ENCODE peak calls at places on chromosomes 1 and 21, in ten cellular contexts. U, B, E, I, O, P, S, Y, D and J are unnamed samples.

GRCh38 chr1:113389356-113389952 is 861 bp upstream of the MAGI3 start:
- DNase-seq in U (no peak), B (no peak), E (no peak), I (no peak), O (no peak), P (no peak), S (no peak), Y (no peak), D (no peak), J (no peak)

GRCh38 chr1:43577647-43578542 is 47.2 kb downstream of the PTPRF start:
- DNase-seq in U (no peak), B (peak), E (no peak), I (no peak), O (no peak), P (no peak), S (no peak), Y (no peak), D (no peak), J (no peak)

GRCh38 chr1:77948841-77949424 is 29.9 kb downstream of the FUBP1 start:
- DNase-seq in U (no peak), B (peak), E (no peak), I (no peak), O (peak), P (no peak), S (peak), Y (peak), D (peak), J (no peak)

GRCh38 chr1:24586970-24587820 is 31.3 kb downstream of the NCMAP start:
- DNase-seq in U (no peak), B (no peak), E (peak), I (no peak), O (peak), P (peak), S (peak), Y (peak), D (peak), J (peak)

GRCh38 chr1:169345500-169345899 is 22.1 kb downstream of the NME7 start:
- DNase-seq in U (no peak), B (no peak), E (no peak), I (no peak), O (no peak), P (no peak), S (no peak), Y (no peak), D (no peak), J (no peak)

GRCh38 chr1:20896824-20897223 is 109.7 kb upstream of the HP1BP3 start:
- DNase-seq in U (no peak), B (no peak), E (no peak), I (no peak), O (peak), P (no peak), S (no peak), Y (no peak), D (no peak), J (no peak)

GRCh38 chr1:180310095-180310494 is 80.0 kb downstream of the LHX4 start:
- DNase-seq in U (no peak), B (no peak), E (no peak), I (no peak), O (peak), P (no peak), S (peak), Y (no peak), D (peak), J (no peak)

GRCh38 chr1:198656500-198656932 is 17.7 kb downstream of the PTPRC start:
- DNase-seq in U (no peak), B (no peak), E (peak), I (no peak), O (peak), P (no peak), S (no peak), Y (peak), D (peak), J (peak)

GRCh38 chr1:214332950-214333798 is 52.2 kb downstream of the SMYD2 start:
- DNase-seq in U (peak), B (peak), E (no peak), I (peak), O (peak), P (peak), S (peak), Y (peak), D (peak), J (peak)

GRCh38 chr1:226888021-226888420 is 17.6 kb downstream of the PSEN2 start:
- DNase-seq in U (no peak), B (no peak), E (no peak), I (no peak), O (no peak), P (no peak), S (no peak), Y (no peak), D (no peak), J (no peak)

GRCh38 chr21:16145479-16145878 is 415.7 kb downstream of the USP25 start:
- DNase-seq in U (no peak), B (no peak), E (no peak), I (no peak), O (no peak), P (no peak), S (no peak), Y (no peak), D (no peak), J (no peak)

GRCh38 chr1:155166373-155167165 is 6.5 kb downstream of the KRTCAP2 start:
- DNase-seq in U (no peak), B (peak), E (no peak), I (no peak), O (peak), P (no peak), S (no peak), Y (peak), D (peak), J (no peak)

GRCh38 chr1:167454929-167455785 is 63.2 kb downstream of the CD247 start:
- DNase-seq in U (peak), B (peak), E (peak), I (peak), O (peak), P (peak), S (peak), Y (peak), D (peak), J (peak)

GRCh38 chr21:42988234-42988965 is 14.0 kb downstream of the PKNOX1 start:
- DNase-seq in U (no peak), B (no peak), E (no peak), I (no peak), O (peak), P (no peak), S (no peak), Y (no peak), D (no peak), J (no peak)

GRCh38 chr1:156813298-156813697 is 3.4 kb downstream of the SH2D2A start:
- DNase-seq in U (no peak), B (no peak), E (no peak), I (no peak), O (no peak), P (no peak), S (no peak), Y (no peak), D (no peak), J (no peak)

GRCh38 chr1:169676001-169676400 is 35.4 kb downstream of the SELL start:
- DNase-seq in U (no peak), B (no peak), E (no peak), I (no peak), O (peak), P (no peak), S (peak), Y (no peak), D (no peak), J (peak)

GRCh38 chr1:65208577-65208976 is 60.6 kb downstream of the AK4 start:
- DNase-seq in U (no peak), B (no peak), E (no peak), I (no peak), O (no peak), P (no peak), S (no peak), Y (no peak), D (no peak), J (no peak)

GRCh38 chr1:3365519-3366158 is 88.8 kb upstream of the ARHGEF16 start:
- DNase-seq in U (no peak), B (no peak), E (no peak), I (no peak), O (no peak), P (no peak), S (no peak), Y (no peak), D (no peak), J (no peak)

GRCh38 chr1:245888809-245889208 is 618.3 kb downstream of the SMYD3 start:
- DNase-seq in U (no peak), B (no peak), E (no peak), I (no peak), O (peak), P (no peak), S (peak), Y (no peak), D (no peak), J (no peak)
- TF ChIP-seq CTCF in U (no peak), B (peak), E (no peak), I (peak), O (peak), P (peak), S (peak), Y (no peak), D (peak), J (no peak)

DNA sequence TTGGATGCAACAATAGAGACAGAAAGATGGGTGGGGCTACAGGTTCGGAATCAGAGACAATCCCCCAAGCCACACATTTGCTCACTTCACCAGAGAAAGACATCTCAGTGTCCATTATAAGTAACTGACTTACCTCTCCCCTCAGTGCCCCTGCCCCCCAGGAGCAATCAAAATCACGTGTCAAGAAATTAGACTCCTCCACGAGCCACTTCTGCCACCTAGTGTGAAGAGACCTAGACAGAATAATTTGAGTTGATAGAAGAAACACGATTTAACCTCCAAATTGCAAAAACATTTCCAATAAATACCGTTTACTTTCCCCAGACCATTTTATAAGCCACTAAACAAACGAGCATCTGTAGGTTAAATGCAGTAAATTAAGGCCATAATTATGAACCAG is 123.2 kb downstream of the SLC30A10 start:
- DNase-seq in U (no peak), B (no peak), E (no peak), I (no peak), O (no peak), P (no peak), S (peak), Y (no peak), D (no peak), J (no peak)
- TF ChIP-seq CTCF in U (no peak), B (no peak), E (no peak), I (no peak), O (no peak), P (no peak), S (peak), Y (peak), D (no peak), J (no peak)

GRCh38 chr1:5769760-5770159 is 222.5 kb downstream of the NPHP4 start:
- DNase-seq in U (no peak), B (no peak), E (no peak), I (no peak), O (no peak), P (no peak), S (no peak), Y (no peak), D (no peak), J (no peak)

GRCh38 chr1:5771788-5772187 is 220.4 kb downstream of the NPHP4 start:
- DNase-seq in U (no peak), B (no peak), E (no peak), I (no peak), O (no peak), P (no peak), S (no peak), Y (no peak), D (no peak), J (no peak)

GRCh38 chr1:5769146-5769545 is 223.1 kb downstream of the NPHP4 start:
- DNase-seq in U (no peak), B (no peak), E (no peak), I (no peak), O (no peak), P (no peak), S (no peak), Y (no peak), D (peak), J (no peak)

GRCh38 chr1:5768014-5768413 is 224.2 kb downstream of the NPHP4 start:
- DNase-seq in U (no peak), B (peak), E (no peak), I (no peak), O (no peak), P (no peak), S (no peak), Y (no peak), D (no peak), J (no peak)

DNA sequence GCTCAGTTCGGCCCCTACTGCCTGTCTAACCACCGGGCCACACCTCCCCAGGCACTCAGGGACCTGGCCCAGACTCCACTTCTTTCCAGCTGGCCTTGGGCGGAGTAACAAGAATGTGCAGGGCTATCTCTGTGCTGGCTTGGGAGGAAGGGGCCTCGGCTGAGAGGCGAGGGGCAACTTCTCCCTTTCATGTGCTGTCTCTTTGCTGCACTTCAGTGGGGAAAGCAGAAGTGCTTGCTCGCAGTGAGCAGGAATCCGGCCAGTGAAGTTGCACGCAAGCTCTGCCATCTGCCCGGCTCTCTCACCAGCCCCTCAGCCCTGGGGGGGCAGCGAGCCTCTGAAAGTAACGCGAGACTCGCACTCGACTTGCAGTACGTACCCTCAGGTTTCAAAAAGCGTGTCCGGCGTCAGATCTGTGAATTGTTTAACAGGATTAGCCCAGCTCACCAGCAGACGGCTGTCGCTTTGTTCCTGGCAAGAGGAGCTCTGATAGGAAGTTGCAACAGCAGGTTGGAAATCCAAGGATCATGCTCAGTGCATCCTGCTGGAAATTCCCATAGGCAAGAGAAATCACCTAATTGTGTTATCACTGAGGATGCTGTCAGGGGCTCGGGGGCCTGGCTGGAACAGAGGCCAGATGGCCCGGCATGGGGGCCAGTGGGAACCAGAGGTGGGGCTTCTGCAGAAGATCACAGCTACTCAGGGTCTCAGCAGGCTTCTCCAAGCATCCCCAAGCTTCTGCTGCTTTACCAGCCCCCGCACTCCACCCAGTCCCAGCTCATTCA is 221.1 kb downstream of the NPHP4 start:
- DNase-seq in U (no peak), B (peak), E (no peak), I (no peak), O (no peak), P (no peak), S (no peak), Y (no peak), D (peak), J (no peak)
- TF ChIP-seq CTCF in U (no peak), B (no peak), E (no peak), I (no peak), O (no peak), P (no peak), S (no peak), Y (no peak), D (no peak), J (no peak)

DNA sequence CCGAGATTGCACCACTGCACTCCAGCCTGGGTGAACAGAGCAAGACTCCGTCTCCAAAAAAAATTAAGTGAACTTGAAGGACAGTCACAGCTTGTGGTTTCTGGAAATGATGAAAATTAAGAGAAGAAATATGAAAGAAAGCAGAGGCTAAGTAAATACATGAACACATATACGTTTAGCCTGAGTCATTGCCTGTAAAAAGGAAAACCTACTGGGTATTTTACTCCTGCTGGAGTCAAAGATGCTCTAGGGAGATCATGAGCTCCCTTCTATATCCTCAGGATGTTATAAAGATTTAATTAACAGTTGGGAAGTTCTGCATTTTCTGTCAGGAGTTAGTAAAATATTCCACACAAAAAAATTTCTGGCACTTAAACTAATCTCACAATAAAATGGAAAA is 43.5 kb upstream of the TTC39A start:
- DNase-seq in U (no peak), B (no peak), E (no peak), I (no peak), O (no peak), P (no peak), S (no peak), Y (no peak), D (no peak), J (no peak)
- TF ChIP-seq CTCF in U (no peak), B (no peak), E (no peak), I (no peak), O (no peak), P (no peak), S (no peak), Y (no peak), D (no peak), J (no peak)

DNA sequence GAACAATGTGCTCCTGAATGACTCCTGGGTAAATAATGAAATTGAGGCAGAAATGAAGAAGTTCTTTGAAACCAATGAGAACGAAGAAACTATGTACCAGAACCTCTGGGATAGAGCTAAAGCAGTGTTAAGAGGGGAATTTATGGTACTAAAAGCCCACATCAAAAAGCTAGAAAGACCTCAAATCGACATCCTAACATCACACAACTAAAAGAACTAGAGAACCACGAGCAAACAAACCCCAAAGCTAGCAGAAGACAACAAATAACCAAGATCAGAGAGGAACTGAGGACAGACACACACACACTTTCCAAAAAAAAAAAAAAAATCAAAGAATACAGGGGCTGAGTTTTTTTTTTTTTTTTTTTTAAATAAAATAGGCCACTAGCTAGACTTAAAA is 564.2 kb downstream of the SMYD3 start:
- DNase-seq in U (no peak), B (no peak), E (no peak), I (no peak), O (no peak), P (no peak), S (no peak), Y (no peak), D (no peak), J (no peak)
- TF ChIP-seq CTCF in U (no peak), B (no peak), E (no peak), I (no peak), O (no peak), P (no peak), S (no peak), Y (no peak), D (no peak), J (no peak)